ENCODE peak calls at places on chromosomes 11 and 22, in five cellular contexts. K, H, V, E and N are unnamed samples.

GRCh38 chr11:96303067-96303466 is 39.9 kb downstream of the MAML2 start:
- DNase-seq in K (no peak), H (no peak), V (no peak), E (peak), N (no peak)

GRCh38 chr11:793556-793955 is 3.7 kb upstream of the CEND1 start:
- DNase-seq in K (no peak), H (no peak), V (no peak), E (no peak), N (no peak)

GRCh38 chr11:976431-977160 is 50.9 kb downstream of the AP2A2 start:
- DNase-seq in K (no peak), H (no peak), V (no peak), E (no peak), N (no peak)

GRCh38 chr22:29112102-29112501 is 39.3 kb downstream of the KREMEN1 start:
- DNase-seq in K (no peak), H (no peak), V (no peak), E (no peak), N (no peak)

GRCh38 chr11:99934008-99934407 is 753.1 kb upstream of the ARHGAP42 start:
- DNase-seq in K (no peak), H (no peak), V (no peak), E (no peak), N (no peak)

GRCh38 chr22:33971561-33971961 is 51.3 kb upstream of the LARGE1 start:
- DNase-seq in K (no peak), H (no peak), V (peak), E (no peak), N (no peak)

GRCh38 chr22:37710675-37711074 is 13.8 kb downstream of the TRIOBP start:
- DNase-seq in K (no peak), H (no peak), V (no peak), E (no peak), N (no peak)

GRCh38 chr11:119015054-119015611 is 3.0 kb downstream of the RPS25 start:
- DNase-seq in K (no peak), H (no peak), V (no peak), E (peak), N (no peak)

GRCh38 chr11:114142646-114143045 is 83.1 kb downstream of the ZBTB16 start:
- DNase-seq in K (no peak), H (no peak), V (no peak), E (no peak), N (no peak)

GRCh38 chr22:32828150-32828549 is 26.6 kb downstream of the TIMP3 start:
- DNase-seq in K (no peak), H (no peak), V (no peak), E (no peak), N (no peak)

GRCh38 chr22:31604137-31604705 is 57.8 kb downstream of the PISD start:
- DNase-seq in K (no peak), H (no peak), V (no peak), E (no peak), N (no peak)

GRCh38 chr22:47337161-47337621 is 574.7 kb downstream of the TBC1D22A start:
- DNase-seq in K (peak), H (no peak), V (peak), E (peak), N (no peak)

GRCh38 chr11:130051077-130051476 is 18.6 kb upstream of the APLP2 start:
- DNase-seq in K (no peak), H (no peak), V (no peak), E (no peak), N (no peak)

GRCh38 chr11:129282634-129283033 is 90.5 kb upstream of the ARHGAP32 start:
- DNase-seq in K (no peak), H (no peak), V (no peak), E (no peak), N (no peak)

GRCh38 chr22:17106785-17107546 is 14.2 kb downstream of the TMEM121B start:
- DNase-seq in K (no peak), H (no peak), V (no peak), E (no peak), N (no peak)

GRCh38 chr11:113176971-113177370 is 137.4 kb upstream of the TTC12 start:
- DNase-seq in K (no peak), H (no peak), V (no peak), E (no peak), N (no peak)

GRCh38 chr11:125621995-125622394 is 3.0 kb upstream of the CHEK1 start:
- DNase-seq in K (no peak), H (no peak), V (no peak), E (no peak), N (no peak)

GRCh38 chr11:2797741-2798361 is 87.7 kb downstream of the CDKN1C start:
- DNase-seq in K (no peak), H (no peak), V (no peak), E (no peak), N (no peak)

GRCh38 chr11:111541209-111542061 is 915 bp downstream of the LAYN start:
- DNase-seq in K (no peak), H (no peak), V (no peak), E (no peak), N (no peak)

GRCh38 chr11:30992513-30992849 is 377.1 kb downstream of the DCDC1 start:
- DNase-seq in K (no peak), H (no peak), V (peak), E (peak), N (no peak)

GRCh38 chr11:74138021-74138420 is 32.8 kb downstream of the C2CD3 start:
- DNase-seq in K (no peak), H (no peak), V (no peak), E (no peak), N (no peak)

GRCh38 chr11:122365545-122366380 is 249.7 kb upstream of the BLID start:
- DNase-seq in K (no peak), H (no peak), V (no peak), E (no peak), N (no peak)

GRCh38 chr11:63832336-63832735 is 6.6 kb upstream of the MARK2 start:
- DNase-seq in K (no peak), H (no peak), V (no peak), E (no peak), N (no peak)

GRCh38 chr22:36546092-36546804 is 17.3 kb upstream of the EIF3D start:
- DNase-seq in K (peak), H (no peak), V (peak), E (peak), N (peak)

GRCh38 chr11:614091-614582 is 1.6 kb downstream of the IRF7 start:
- DNase-seq in K (no peak), H (no peak), V (no peak), E (no peak), N (no peak)

GRCh38 chr11:31865606-31866300 is 54.6 kb upstream of the PAX6 start:
- DNase-seq in K (no peak), H (no peak), V (no peak), E (no peak), N (no peak)

GRCh38 chr11:69041516-69041915 is 7.2 kb upstream of the TPCN2 start:
- DNase-seq in K (no peak), H (no peak), V (no peak), E (no peak), N (no peak)
- TF ChIP-seq SP1 in K (no peak), H (no peak), V (no peak), E (no peak), N (no peak)

GRCh38 chr11:46671958-46672315 is 28.5 kb downstream of the ARHGAP1 start:
- DNase-seq in K (no peak), H (no peak), V (no peak), E (no peak), N (no peak)
- H3K4me2 ChIP-seq in K (no peak), H (no peak), V (no peak), E (no peak), N (no peak)

DNA sequence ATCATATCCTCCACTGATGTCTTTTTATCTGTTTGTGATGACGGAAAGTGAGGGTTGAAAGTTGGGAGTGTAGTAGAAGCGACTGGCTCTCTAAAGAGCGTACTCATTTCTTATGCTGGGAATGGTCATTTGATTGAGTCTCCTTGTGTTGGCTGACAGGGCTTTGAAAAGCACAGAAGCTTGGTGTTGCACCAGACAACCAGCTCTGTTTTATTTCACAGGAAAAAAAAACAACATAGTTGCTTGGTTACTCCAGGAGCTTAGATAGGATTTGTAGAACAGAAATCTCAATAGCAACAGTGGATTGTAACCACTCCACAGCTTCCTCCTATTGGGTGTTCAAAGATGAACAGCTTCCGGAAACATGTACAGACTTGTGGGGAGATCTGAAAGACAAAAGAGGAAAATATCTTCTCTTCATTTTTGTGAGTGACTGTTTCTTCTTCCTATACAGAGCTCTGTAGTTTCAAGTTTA is 2.7 kb downstream of the RBM14 start:
- DNase-seq in K (no peak), H (no peak), V (no peak), E (no peak), N (no peak)
- TF ChIP-seq SP1 in K (no peak), H (no peak), V (no peak), E (no peak), N (no peak)

GRCh38 chr11:60932605-60933346 is 8.5 kb downstream of the TMEM132A start:
- DNase-seq in K (no peak), H (no peak), V (no peak), E (no peak), N (no peak)
- H3K4me2 ChIP-seq in K (no peak), H (peak), V (no peak), E (no peak), N (no peak)

GRCh38 chr11:120332822-120333716 is 3.1 kb upstream of the ARHGEF12 start:
- DNase-seq in K (no peak), H (no peak), V (no peak), E (no peak), N (no peak)
- TF ChIP-seq SP1 in K (no peak), H (no peak), V (no peak), E (no peak), N (no peak)

GRCh38 chr11:11137339-11137738 is 215.7 kb downstream of the CSNK2A3 start:
- DNase-seq in K (no peak), H (no peak), V (no peak), E (no peak), N (no peak)
- H3K4me2 ChIP-seq in K (no peak), H (no peak), V (no peak), E (no peak), N (no peak)

DNA sequence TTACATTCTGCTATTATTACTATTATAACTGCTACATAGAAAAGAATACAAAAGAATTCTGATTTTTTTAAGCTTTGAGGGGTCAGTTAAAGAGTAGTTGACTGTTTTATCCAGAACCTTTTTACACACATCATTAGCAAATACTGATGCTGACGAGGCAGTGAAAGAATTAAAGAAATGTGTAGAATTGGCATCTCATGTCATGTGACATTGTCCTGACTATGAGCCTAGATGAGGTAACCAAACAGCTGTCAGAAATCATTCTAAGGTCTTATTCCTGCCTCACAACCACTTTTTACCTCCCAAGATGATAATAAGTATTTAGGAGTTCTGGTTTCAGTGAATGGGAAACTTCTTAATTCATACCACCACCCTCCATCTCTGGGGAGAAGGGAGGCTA is 121.0 kb downstream of the SLC1A2 start:
- DNase-seq in K (no peak), H (no peak), V (no peak), E (no peak), N (no peak)
- TF ChIP-seq SP1 in K (no peak), H (no peak), V (no peak), E (no peak), N (no peak)